ENCODE peak calls at places on chromosome 9, in six cellular contexts. H is H9, K is neuronal stem cell, Y is mesendoderm, J is IMR-90, V is H1. U is an unnamed sample.
A peak's percentile ranks its signal among the peaks of the same experiment; 100 is the strongest.

GRCh38 chr9:65400886-65401285 is 115.9 kb upstream of the FOXD4L5 start:
- DNase-seq in H (no peak), V (no peak), J (no peak), Y (no peak), K (no peak), U (no peak)

GRCh38 chr9:86322973-86323644 is 31.1 kb downstream of the TUT7 start:
- DNase-seq in V (no peak), H (no peak), K (no peak), Y (no peak), J (peak; percentile 83), U (peak; percentile 59)

GRCh38 chr9:81634915-81635516 is 54.3 kb downstream of the TLE1 start:
- DNase-seq in K (no peak), V (no peak), J (peak; percentile 79), Y (no peak), H (no peak), U (peak; percentile 78)

GRCh38 chr9:82495884-82496777 is 507.6 kb downstream of the SPATA31D1 start:
- DNase-seq in V (no peak), J (no peak), H (no peak), K (no peak), Y (no peak), U (no peak)

GRCh38 chr9:93644397-93645088 is 68.2 kb downstream of the PHF2 start:
- DNase-seq in V (no peak), J (no peak), K (no peak), Y (no peak), H (no peak), U (no peak)

GRCh38 chr9:98234231-98234825 is 21.1 kb downstream of the TBC1D2 start:
- DNase-seq in K (no peak), V (no peak), J (no peak), Y (no peak), H (no peak), U (no peak)

GRCh38 chr9:107942870-107943269 is 453.3 kb upstream of the KLF4 start:
- DNase-seq in Y (peak; percentile 49), H (no peak), V (no peak), K (no peak), J (no peak), U (no peak)

GRCh38 chr9:110821064-110821463 is 152.5 kb downstream of the MUSK start:
- DNase-seq in V (no peak), J (no peak), K (no peak), Y (no peak), H (no peak), U (no peak)

GRCh38 chr9:5510360-5510931 is at the start of gene PDCD1LG2:
- DNase-seq in H (no peak), J (peak; percentile 84), Y (no peak), V (no peak), K (no peak), U (peak; percentile 89)

GRCh38 chr9:136399176-136400037 is 563 bp downstream of the SNAPC4 start:
- DNase-seq in J (no peak), Y (peak; percentile 39), H (no peak), V (no peak), K (no peak), U (peak; percentile 59)
- H3K23ac ChIP-seq in J (peak overlapping the region; percentile 90), Y (peak overlapping the region; percentile 3), H (no peak overlapping the region), V (no peak overlapping the region), K (peak overlapping the region; percentile 97), U (no peak overlapping the region)

DNA sequence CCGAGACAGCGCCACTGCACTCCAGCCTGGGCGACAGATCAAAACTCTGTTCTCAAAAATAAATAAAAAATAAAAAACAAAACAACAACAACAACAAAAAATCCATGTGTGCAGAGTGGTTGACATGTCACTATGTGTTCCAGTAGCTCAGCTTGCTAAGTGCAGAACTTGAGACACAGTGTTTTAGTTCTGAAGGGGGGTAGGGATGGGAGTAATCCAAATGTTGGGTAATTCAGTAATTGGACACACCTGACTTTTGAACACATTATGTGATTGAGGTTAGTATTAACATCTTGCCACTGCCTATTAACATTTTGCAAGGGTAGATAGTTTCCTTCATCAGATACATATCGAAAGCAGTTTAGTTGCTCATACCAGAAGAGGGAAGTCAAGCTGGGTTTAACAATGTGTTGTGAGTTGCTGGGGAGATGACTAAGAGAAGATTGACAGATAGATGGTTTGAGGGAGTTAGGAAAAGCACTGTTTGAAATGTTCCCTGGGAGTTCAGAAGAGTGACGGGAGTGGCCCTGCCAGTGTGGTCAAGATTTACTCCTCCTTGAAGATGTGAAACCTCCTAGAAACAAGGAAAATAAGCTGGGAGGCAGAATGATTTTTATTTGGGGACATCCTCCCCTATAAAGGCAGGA is 928 bp downstream of the HACD4 start:
- DNase-seq in V (no peak), H (no peak), Y (peak; percentile 92), K (no peak), J (peak; percentile 12), U (peak; percentile 12)
- H3K9ac ChIP-seq in V (no peak overlapping the region), H (no peak overlapping the region), Y (no peak overlapping the region), K (no peak overlapping the region), J (no peak overlapping the region), U (peak overlapping the region; percentile 81)

DNA sequence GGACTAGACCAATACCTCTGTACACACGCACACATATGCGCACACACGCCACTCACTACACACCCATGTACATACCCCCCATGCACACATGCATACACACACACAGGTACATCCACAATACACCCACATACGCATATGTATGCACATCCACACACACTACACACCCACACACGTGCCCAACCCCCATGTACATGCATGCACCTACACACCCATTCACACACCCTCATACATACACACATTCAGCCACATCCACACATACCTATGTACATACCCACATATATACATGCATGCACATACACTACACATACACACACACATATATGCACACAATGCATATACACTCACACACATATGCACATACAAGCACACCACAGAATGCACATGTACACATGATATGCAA is 107.1 kb downstream of the GADD45G start:
- DNase-seq in V (no peak), Y (no peak), J (no peak), K (no peak), H (no peak), U (no peak)
- H3K23ac ChIP-seq in V (no peak overlapping the region), Y (no peak overlapping the region), J (no peak overlapping the region), K (no peak overlapping the region), H (no peak overlapping the region), U (no peak overlapping the region)

DNA sequence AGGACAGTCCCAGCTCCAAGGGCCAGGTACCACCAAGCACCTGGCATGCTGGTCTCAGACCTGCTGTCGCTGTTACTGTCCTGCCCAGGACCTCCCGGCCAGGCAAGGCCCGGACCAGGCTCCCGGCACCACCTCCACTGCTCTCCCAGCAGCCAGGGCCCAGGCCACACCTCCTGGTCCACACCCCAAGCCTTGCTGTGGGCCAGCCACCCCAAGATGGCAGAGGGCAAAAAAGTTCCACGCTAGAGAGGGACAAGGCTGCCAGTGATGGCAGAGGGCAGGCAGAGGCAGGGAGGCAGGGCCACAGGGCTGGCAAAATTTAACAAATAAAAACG is 1.1 kb downstream of the DNLZ start:
- DNase-seq in J (no peak), V (no peak), Y (no peak), K (no peak), H (no peak), U (no peak)
- H3K9ac ChIP-seq in J (no peak overlapping the region), V (no peak overlapping the region), Y (no peak overlapping the region), K (peak overlapping the region; percentile 63), H (no peak overlapping the region), U (peak overlapping the region; percentile 63)

GRCh38 chr9:121674952-121675351 is 23.5 kb downstream of the DAB2IP start:
- DNase-seq in H (peak; percentile 59), V (no peak), K (no peak), Y (peak; percentile 91), J (peak; percentile 74), U (peak; percentile 48)

GRCh38 chr9:121675969-121676822 is 24.8 kb downstream of the DAB2IP start:
- DNase-seq in Y (no peak), K (no peak), J (no peak), V (no peak), H (no peak), U (peak; percentile 23)

GRCh38 chr9:121673576-121673975 is 22.1 kb downstream of the DAB2IP start:
- DNase-seq in J (no peak), V (no peak), Y (no peak), H (no peak), K (no peak), U (no peak)

GRCh38 chr9:121676916-121677315 is 25.5 kb downstream of the DAB2IP start:
- DNase-seq in J (no peak), V (no peak), Y (no peak), K (no peak), H (no peak), U (no peak)

GRCh38 chr9:121675381-121675780 is 23.9 kb downstream of the DAB2IP start:
- DNase-seq in K (no peak), V (no peak), Y (no peak), J (no peak), H (no peak), U (no peak)
- H3K23ac ChIP-seq in K (no peak overlapping the region), V (no peak overlapping the region), Y (no peak overlapping the region), J (no peak overlapping the region), H (no peak overlapping the region), U (no peak overlapping the region)

GRCh38 chr9:77987880-77988525 is 43.6 kb downstream of the GNAQ start:
- DNase-seq in J (no peak), K (no peak), V (no peak), Y (no peak), H (no peak), U (no peak)
- H3K9ac ChIP-seq in J (no peak overlapping the region), K (no peak overlapping the region), V (no peak overlapping the region), Y (no peak overlapping the region), H (no peak overlapping the region), U (no peak overlapping the region)

GRCh38 chr9:8869812-8870211 is 1070.2 kb upstream of the DMAC1 start:
- DNase-seq in K (no peak), H (no peak), Y (no peak), J (no peak), V (no peak), U (no peak)
- H3K23ac ChIP-seq in K (no peak overlapping the region), H (no peak overlapping the region), Y (no peak overlapping the region), J (no peak overlapping the region), V (no peak overlapping the region), U (no peak overlapping the region)

DNA sequence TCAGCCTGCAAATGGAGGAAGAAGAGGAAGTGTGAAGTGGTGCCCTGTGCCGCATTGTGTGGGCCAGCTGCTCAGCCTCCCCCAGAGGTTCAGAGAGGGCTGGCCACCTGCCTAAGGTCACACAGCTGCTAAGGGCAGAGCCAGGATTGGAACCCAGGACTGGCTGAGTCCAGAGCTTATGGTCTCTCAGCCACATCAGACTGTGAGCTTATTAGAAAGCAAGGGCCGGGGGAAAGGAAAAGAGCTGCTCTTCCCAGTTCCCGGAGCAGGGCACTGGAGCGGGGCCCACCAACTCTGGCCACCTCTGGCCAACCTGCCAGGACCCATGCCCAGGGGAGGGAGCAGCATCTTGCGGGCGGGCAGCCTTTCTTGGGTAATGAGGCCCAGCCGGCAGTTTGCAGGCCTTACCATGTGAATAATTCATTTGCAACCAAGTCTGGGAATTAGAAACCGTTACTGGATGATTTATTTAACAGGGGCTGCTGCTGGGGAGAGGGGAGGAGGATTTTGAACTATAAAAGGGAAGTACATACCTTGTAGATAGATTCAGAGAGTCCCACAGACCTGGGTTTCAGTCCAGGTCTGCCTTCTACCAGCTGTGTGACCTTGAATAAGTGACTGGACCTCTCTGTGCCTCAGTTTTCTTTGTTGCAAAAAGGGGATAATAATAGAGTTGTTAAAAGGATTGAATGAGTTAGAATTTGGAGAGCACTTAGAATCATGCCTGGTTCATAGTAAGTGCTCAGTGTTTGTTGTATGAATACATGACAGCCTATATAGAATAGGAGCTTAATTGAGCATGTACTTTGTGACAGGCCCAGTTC is 11.5 kb upstream of the CRB2 start:
- DNase-seq in H (no peak), K (no peak), Y (no peak), J (no peak), V (no peak), U (no peak)
- H3K9ac ChIP-seq in H (no peak overlapping the region), K (no peak overlapping the region), Y (no peak overlapping the region), J (no peak overlapping the region), V (no peak overlapping the region), U (no peak overlapping the region)

U was measured in mesenchymal stem cell.